ENCODE peak calls at places on chromosomes 7 and 10, in five cellular contexts. R is EH; K is mucosa of gallbladder; J is H7; L is activated naive CD4-positive, alpha-beta T cell treated with Interleukin-2 at 50 U/mL for 16 hours. Z is an unnamed sample.

GRCh38 chr7:157471259-157472125 is 134.7 kb downstream of the DNAJB6 start:
- DNase-seq in R (no peak), K (no peak), J (peak; percentile 34), L (peak; percentile 15), Z (peak; percentile 26)

GRCh38 chr10:114400091-114400490 is 4.2 kb downstream of the AFAP1L2 start:
- DNase-seq in R (no peak), K (no peak), J (no peak), L (no peak), Z (no peak)

GRCh38 chr7:125892434-125892833 is 962.8 kb upstream of the POT1 start:
- DNase-seq in R (no peak), K (no peak), J (no peak), L (no peak), Z (no peak)

GRCh38 chr7:151426486-151426905 is 13.4 kb downstream of the CRYGN start:
- DNase-seq in R (peak; percentile 97), K (peak; percentile 76), J (peak; percentile 21), L (no peak), Z (no peak)

GRCh38 chr10:126225672-126226007 is 162.6 kb downstream of the ADAM12 start:
- DNase-seq in R (no peak), K (no peak), J (no peak), L (no peak), Z (no peak)

GRCh38 chr7:45108863-45109262 is 2.6 kb downstream of the TBRG4 start:
- DNase-seq in R (no peak), K (no peak), J (no peak), L (no peak), Z (peak; percentile 23)

GRCh38 chr10:61605221-61605620 is 57.5 kb upstream of the CABCOCO1 start:
- DNase-seq in R (no peak), K (no peak), J (no peak), L (no peak), Z (no peak)

GRCh38 chr10:124672181-124672638 is 72.0 kb downstream of the FAM53B start:
- DNase-seq in R (no peak), K (no peak), J (peak; percentile 72), L (no peak), Z (no peak)

Z was measured in endodermal cell.